ENCODE peak calls at places on chromosomes 2 and 18, in ten cellular contexts. One of them, this sample, is unnamed.

GRCh38 chr2:234702731-234703225 is 205.9 kb upstream of the ARL4C start:
- DNase-seq in cardiac muscle cell: no peak
- DNase-seq in effector memory CD4-positive, alpha-beta T cell: no peak
- DNase-seq in body of pancreas: no peak
- DNase-seq in Peyer's patch: no peak
- DNase-seq in iPS DF 6.9: no peak
- DNase-seq in CD4-positive, alpha-beta T cell: no peak
- DNase-seq in IMR-90: no peak
- DNase-seq in tibial artery: no peak
- DNase-seq in pancreas: no peak
- DNase-seq in this sample: no peak

GRCh38 chr2:74488643-74489481 is 6.0 kb downstream of the TTC31 start:
- DNase-seq in cardiac muscle cell: no peak
- DNase-seq in effector memory CD4-positive, alpha-beta T cell: no peak
- DNase-seq in body of pancreas: no peak
- DNase-seq in Peyer's patch: no peak
- DNase-seq in iPS DF 6.9: no peak
- DNase-seq in CD4-positive, alpha-beta T cell: no peak
- DNase-seq in IMR-90: no peak
- DNase-seq in tibial artery: no peak
- DNase-seq in pancreas: no peak
- DNase-seq in this sample: no peak

GRCh38 chr2:216004408-216005283 is 8.7 kb downstream of the MREG start:
- DNase-seq in cardiac muscle cell: no peak
- DNase-seq in effector memory CD4-positive, alpha-beta T cell: no peak
- DNase-seq in body of pancreas: no peak
- DNase-seq in Peyer's patch: no peak
- DNase-seq in iPS DF 6.9: no peak
- DNase-seq in CD4-positive, alpha-beta T cell: no peak
- DNase-seq in IMR-90: no peak
- DNase-seq in tibial artery: no peak
- DNase-seq in pancreas: no peak
- DNase-seq in this sample: no peak

GRCh38 chr2:54716375-54716774 is 7.1 kb upstream of the EML6 start:
- DNase-seq in cardiac muscle cell: no peak
- DNase-seq in effector memory CD4-positive, alpha-beta T cell: no peak
- DNase-seq in body of pancreas: no peak
- DNase-seq in Peyer's patch: no peak
- DNase-seq in iPS DF 6.9: no peak
- DNase-seq in CD4-positive, alpha-beta T cell: no peak
- DNase-seq in IMR-90: no peak
- DNase-seq in tibial artery: no peak
- DNase-seq in pancreas: no peak
- DNase-seq in this sample: no peak

GRCh38 chr18:56333846-56334245 is 304.5 kb downstream of the TXNL1 start:
- DNase-seq in cardiac muscle cell: no peak
- DNase-seq in effector memory CD4-positive, alpha-beta T cell: no peak
- DNase-seq in body of pancreas: no peak
- DNase-seq in Peyer's patch: no peak
- DNase-seq in iPS DF 6.9: no peak
- DNase-seq in CD4-positive, alpha-beta T cell: no peak
- DNase-seq in IMR-90: peak
- DNase-seq in tibial artery: no peak
- DNase-seq in pancreas: no peak
- DNase-seq in this sample: no peak

GRCh38 chr2:150417278-150417677 is 70.2 kb downstream of the RND3 start:
- DNase-seq in cardiac muscle cell: no peak
- DNase-seq in effector memory CD4-positive, alpha-beta T cell: no peak
- DNase-seq in body of pancreas: no peak
- DNase-seq in Peyer's patch: no peak
- DNase-seq in iPS DF 6.9: no peak
- DNase-seq in CD4-positive, alpha-beta T cell: no peak
- DNase-seq in IMR-90: no peak
- DNase-seq in tibial artery: no peak
- DNase-seq in pancreas: no peak
- DNase-seq in this sample: no peak

GRCh38 chr2:234304945-234305344 is 191.9 kb downstream of the ARL4C start:
- DNase-seq in cardiac muscle cell: peak
- DNase-seq in effector memory CD4-positive, alpha-beta T cell: no peak
- DNase-seq in body of pancreas: no peak
- DNase-seq in Peyer's patch: no peak
- DNase-seq in iPS DF 6.9: no peak
- DNase-seq in CD4-positive, alpha-beta T cell: no peak
- DNase-seq in IMR-90: peak
- DNase-seq in tibial artery: no peak
- DNase-seq in pancreas: no peak
- DNase-seq in this sample: no peak

GRCh38 chr18:21489119-21489750 is 111.3 kb downstream of the ESCO1 start:
- DNase-seq in cardiac muscle cell: peak
- DNase-seq in effector memory CD4-positive, alpha-beta T cell: no peak
- DNase-seq in body of pancreas: peak
- DNase-seq in Peyer's patch: no peak
- DNase-seq in iPS DF 6.9: peak
- DNase-seq in CD4-positive, alpha-beta T cell: no peak
- DNase-seq in IMR-90: peak
- DNase-seq in tibial artery: no peak
- DNase-seq in pancreas: no peak
- DNase-seq in this sample: peak

DNA sequence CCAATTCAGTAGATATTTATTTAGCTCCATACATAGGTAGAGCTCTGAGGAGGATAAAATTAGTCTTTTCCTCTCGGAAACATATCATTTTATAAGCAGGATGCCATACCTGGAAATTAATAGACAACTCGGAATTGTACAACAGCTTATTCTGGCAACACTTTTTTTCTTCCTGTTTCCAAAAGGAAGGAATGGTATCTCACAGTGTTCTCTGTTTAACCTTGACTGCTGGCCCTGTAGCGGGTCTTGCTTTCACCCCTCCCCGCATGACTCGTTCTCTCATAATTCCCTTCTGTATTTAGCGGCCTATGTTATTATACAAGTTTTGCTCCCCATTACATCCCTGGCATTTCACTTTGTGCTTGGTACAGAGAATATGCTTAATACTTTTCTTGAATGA is 2.5 kb upstream of the KYNU start:
- DNase-seq in cardiac muscle cell: no peak
- DNase-seq in effector memory CD4-positive, alpha-beta T cell: no peak
- DNase-seq in body of pancreas: no peak
- DNase-seq in Peyer's patch: no peak
- DNase-seq in iPS DF 6.9: no peak
- DNase-seq in CD4-positive, alpha-beta T cell: no peak
- DNase-seq in IMR-90: no peak
- DNase-seq in tibial artery: no peak
- DNase-seq in pancreas: no peak
- DNase-seq in this sample: no peak
- H3K27ac ChIP-seq in cardiac muscle cell: no peak
- H3K27ac ChIP-seq in effector memory CD4-positive, alpha-beta T cell: no peak
- H3K27ac ChIP-seq in body of pancreas: peak
- H3K27ac ChIP-seq in Peyer's patch: no peak
- H3K27ac ChIP-seq in iPS DF 6.9: no peak
- H3K27ac ChIP-seq in CD4-positive, alpha-beta T cell: no peak
- H3K27ac ChIP-seq in IMR-90: peak
- H3K27ac ChIP-seq in tibial artery: no peak
- H3K27ac ChIP-seq in pancreas: peak
- H3K27ac ChIP-seq in this sample: no peak

GRCh38 chr18:12777543-12777942 is 74.7 kb downstream of the PSMG2 start:
- DNase-seq in cardiac muscle cell: no peak
- DNase-seq in effector memory CD4-positive, alpha-beta T cell: no peak
- DNase-seq in body of pancreas: no peak
- DNase-seq in Peyer's patch: no peak
- DNase-seq in iPS DF 6.9: no peak
- DNase-seq in CD4-positive, alpha-beta T cell: no peak
- DNase-seq in IMR-90: no peak
- DNase-seq in tibial artery: no peak
- DNase-seq in pancreas: no peak
- DNase-seq in this sample: no peak

GRCh38 chr18:12776821-12777471 is 74.1 kb downstream of the PSMG2 start:
- DNase-seq in cardiac muscle cell: no peak
- DNase-seq in effector memory CD4-positive, alpha-beta T cell: no peak
- DNase-seq in body of pancreas: no peak
- DNase-seq in Peyer's patch: no peak
- DNase-seq in iPS DF 6.9: no peak
- DNase-seq in CD4-positive, alpha-beta T cell: no peak
- DNase-seq in IMR-90: no peak
- DNase-seq in tibial artery: no peak
- DNase-seq in pancreas: peak
- DNase-seq in this sample: no peak

GRCh38 chr18:12779043-12779442 is 76.2 kb downstream of the PSMG2 start:
- DNase-seq in cardiac muscle cell: no peak
- DNase-seq in effector memory CD4-positive, alpha-beta T cell: no peak
- DNase-seq in body of pancreas: no peak
- DNase-seq in Peyer's patch: no peak
- DNase-seq in iPS DF 6.9: no peak
- DNase-seq in CD4-positive, alpha-beta T cell: no peak
- DNase-seq in IMR-90: no peak
- DNase-seq in tibial artery: no peak
- DNase-seq in pancreas: no peak
- DNase-seq in this sample: peak

GRCh38 chr18:12782521-12782920 is 79.7 kb downstream of the PSMG2 start:
- DNase-seq in cardiac muscle cell: no peak
- DNase-seq in effector memory CD4-positive, alpha-beta T cell: no peak
- DNase-seq in body of pancreas: no peak
- DNase-seq in Peyer's patch: no peak
- DNase-seq in iPS DF 6.9: no peak
- DNase-seq in CD4-positive, alpha-beta T cell: no peak
- DNase-seq in IMR-90: no peak
- DNase-seq in tibial artery: no peak
- DNase-seq in pancreas: no peak
- DNase-seq in this sample: no peak

GRCh38 chr18:12779456-12779855 is 76.6 kb downstream of the PSMG2 start:
- DNase-seq in cardiac muscle cell: no peak
- DNase-seq in effector memory CD4-positive, alpha-beta T cell: no peak
- DNase-seq in body of pancreas: no peak
- DNase-seq in Peyer's patch: no peak
- DNase-seq in iPS DF 6.9: no peak
- DNase-seq in CD4-positive, alpha-beta T cell: no peak
- DNase-seq in IMR-90: no peak
- DNase-seq in tibial artery: no peak
- DNase-seq in pancreas: no peak
- DNase-seq in this sample: no peak
- H3K27ac ChIP-seq in cardiac muscle cell: no peak
- H3K27ac ChIP-seq in effector memory CD4-positive, alpha-beta T cell: no peak
- H3K27ac ChIP-seq in body of pancreas: no peak
- H3K27ac ChIP-seq in Peyer's patch: no peak
- H3K27ac ChIP-seq in iPS DF 6.9: no peak
- H3K27ac ChIP-seq in CD4-positive, alpha-beta T cell: no peak
- H3K27ac ChIP-seq in IMR-90: no peak
- H3K27ac ChIP-seq in tibial artery: no peak
- H3K27ac ChIP-seq in pancreas: no peak
- H3K27ac ChIP-seq in this sample: no peak

DNA sequence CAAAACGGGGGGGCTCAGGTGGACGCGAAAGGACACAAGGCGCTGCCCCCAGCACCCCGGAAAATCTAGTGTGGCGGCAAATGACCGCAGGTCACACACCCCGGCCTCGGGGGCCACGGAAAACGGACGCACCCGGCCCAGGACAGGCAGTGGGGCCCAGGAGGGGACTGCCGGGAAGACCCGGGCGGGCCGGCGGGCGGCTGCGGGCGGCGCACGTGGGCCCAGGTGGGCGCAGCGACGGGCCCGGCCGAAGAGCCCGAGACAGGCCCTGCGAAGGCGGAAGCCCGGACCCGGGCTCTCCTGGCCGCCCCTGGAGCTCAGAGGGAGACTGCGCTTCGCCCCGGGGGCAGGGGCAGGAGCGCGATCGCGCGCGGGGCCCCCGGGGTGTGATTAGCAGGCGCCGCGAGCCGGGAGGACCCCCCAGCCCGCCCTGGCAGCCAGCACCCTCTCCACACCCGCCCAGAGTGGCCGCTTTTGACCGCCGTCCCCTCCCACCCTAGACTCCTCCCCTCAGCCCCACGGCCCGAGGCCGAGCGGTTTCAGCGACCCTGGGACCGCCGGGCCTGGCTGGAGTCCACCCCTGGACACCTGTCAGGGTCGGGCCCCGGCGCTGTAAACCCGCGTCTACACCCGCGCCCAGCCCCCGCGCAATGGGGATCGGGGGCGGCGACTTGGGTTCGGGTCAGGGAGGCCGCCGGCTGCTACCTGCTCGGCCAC is 773 bp downstream of the MBP start:
- DNase-seq in cardiac muscle cell: peak
- DNase-seq in effector memory CD4-positive, alpha-beta T cell: peak
- DNase-seq in body of pancreas: peak
- DNase-seq in Peyer's patch: peak
- DNase-seq in iPS DF 6.9: no peak
- DNase-seq in CD4-positive, alpha-beta T cell: no peak
- DNase-seq in IMR-90: no peak
- DNase-seq in tibial artery: peak
- DNase-seq in pancreas: peak
- DNase-seq in this sample: no peak
- H3K27ac ChIP-seq in cardiac muscle cell: no peak
- H3K27ac ChIP-seq in effector memory CD4-positive, alpha-beta T cell: peak
- H3K27ac ChIP-seq in body of pancreas: peak
- H3K27ac ChIP-seq in Peyer's patch: peak
- H3K27ac ChIP-seq in iPS DF 6.9: no peak
- H3K27ac ChIP-seq in CD4-positive, alpha-beta T cell: peak
- H3K27ac ChIP-seq in IMR-90: peak
- H3K27ac ChIP-seq in tibial artery: peak
- H3K27ac ChIP-seq in pancreas: peak
- H3K27ac ChIP-seq in this sample: peak

GRCh38 chr2:147511491-147511948 is 333.3 kb upstream of the ACVR2A start:
- DNase-seq in cardiac muscle cell: no peak
- DNase-seq in effector memory CD4-positive, alpha-beta T cell: no peak
- DNase-seq in body of pancreas: no peak
- DNase-seq in Peyer's patch: no peak
- DNase-seq in iPS DF 6.9: no peak
- DNase-seq in CD4-positive, alpha-beta T cell: no peak
- DNase-seq in IMR-90: no peak
- DNase-seq in tibial artery: peak
- DNase-seq in pancreas: no peak
- DNase-seq in this sample: no peak
- H3K27ac ChIP-seq in cardiac muscle cell: no peak
- H3K27ac ChIP-seq in effector memory CD4-positive, alpha-beta T cell: no peak
- H3K27ac ChIP-seq in body of pancreas: no peak
- H3K27ac ChIP-seq in Peyer's patch: no peak
- H3K27ac ChIP-seq in iPS DF 6.9: no peak
- H3K27ac ChIP-seq in CD4-positive, alpha-beta T cell: no peak
- H3K27ac ChIP-seq in IMR-90: no peak
- H3K27ac ChIP-seq in tibial artery: no peak
- H3K27ac ChIP-seq in pancreas: no peak
- H3K27ac ChIP-seq in this sample: no peak

DNA sequence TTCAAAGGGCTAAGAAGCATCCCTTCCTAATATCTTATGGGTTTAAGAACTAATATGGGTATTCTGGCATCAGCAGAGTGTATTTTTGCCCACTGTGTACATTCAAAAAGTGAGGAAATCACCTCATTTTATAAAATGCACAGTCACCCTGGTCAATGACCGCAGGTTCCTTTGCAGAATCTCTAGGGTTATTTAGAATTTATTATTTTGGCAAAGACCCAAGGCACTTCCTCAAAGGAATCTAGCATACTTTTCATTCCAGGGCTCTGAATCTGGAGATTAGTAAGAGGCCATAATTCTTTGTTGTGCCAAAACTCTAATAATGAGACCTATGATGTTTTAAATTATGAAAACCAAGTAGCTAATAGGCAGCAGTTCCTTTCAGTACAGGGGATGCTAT is 27.2 kb upstream of the CDH2 start:
- DNase-seq in cardiac muscle cell: no peak
- DNase-seq in effector memory CD4-positive, alpha-beta T cell: no peak
- DNase-seq in body of pancreas: no peak
- DNase-seq in Peyer's patch: no peak
- DNase-seq in iPS DF 6.9: no peak
- DNase-seq in CD4-positive, alpha-beta T cell: no peak
- DNase-seq in IMR-90: peak
- DNase-seq in tibial artery: no peak
- DNase-seq in pancreas: no peak
- DNase-seq in this sample: no peak
- H3K27ac ChIP-seq in cardiac muscle cell: no peak
- H3K27ac ChIP-seq in effector memory CD4-positive, alpha-beta T cell: no peak
- H3K27ac ChIP-seq in body of pancreas: no peak
- H3K27ac ChIP-seq in Peyer's patch: no peak
- H3K27ac ChIP-seq in iPS DF 6.9: no peak
- H3K27ac ChIP-seq in CD4-positive, alpha-beta T cell: no peak
- H3K27ac ChIP-seq in IMR-90: no peak
- H3K27ac ChIP-seq in tibial artery: no peak
- H3K27ac ChIP-seq in pancreas: no peak
- H3K27ac ChIP-seq in this sample: no peak